ENCODE peak calls at places on chromosomes 3 and 15, in nine cellular contexts. Z, S, N, T, P, J, Y, M and B are unnamed samples.

GRCh38 chr3:10291641-10292040 is 1.1 kb downstream of the GHRL start:
- DNase-seq in T (no peak), Y (no peak), S (no peak), N (no peak), P (no peak), Z (no peak), J (no peak), M (no peak), B (no peak)

GRCh38 chr3:128491071-128491899 is 1.7 kb downstream of the GATA2 start:
- DNase-seq in M (no peak), T (peak), P (no peak), Z (no peak), N (no peak), Y (no peak), J (no peak), S (no peak), B (no peak)

GRCh38 chr3:124821356-124821755 is 65.8 kb downstream of the ITGB5 start:
- DNase-seq in J (no peak), M (no peak), N (no peak), Z (no peak), T (no peak), S (no peak), P (no peak), Y (no peak), B (no peak)

GRCh38 chr3:152404976-152405375 is 136.2 kb downstream of the MBNL1 start:
- DNase-seq in M (no peak), Y (no peak), N (no peak), J (no peak), P (no peak), Z (no peak), S (no peak), T (no peak), B (no peak)

GRCh38 chr15:99421172-99421656 is 144.6 kb upstream of the MEF2A start:
- DNase-seq in J (no peak), Y (no peak), N (peak), M (peak), S (no peak), Z (no peak), P (no peak), T (no peak), B (no peak)

GRCh38 chr15:70855764-70856163 is 1.8 kb upstream of the LARP6 start:
- DNase-seq in Z (no peak), M (no peak), J (no peak), P (no peak), T (no peak), N (peak), S (no peak), Y (no peak), B (no peak)

GRCh38 chr3:166560253-166560652 is 723.0 kb upstream of the BCHE start:
- DNase-seq in J (no peak), T (no peak), N (no peak), S (no peak), M (no peak), P (no peak), Z (no peak), Y (no peak), B (no peak)

GRCh38 chr3:135781026-135781815 is 184.3 kb upstream of the PPP2R3A start:
- DNase-seq in S (no peak), M (no peak), J (no peak), T (no peak), P (no peak), N (no peak), Y (no peak), Z (no peak), B (no peak)

GRCh38 chr3:136838641-136839555 is 20.0 kb downstream of the SLC35G2 start:
- DNase-seq in N (peak), J (no peak), P (no peak), T (no peak), Y (peak), M (no peak), Z (no peak), S (no peak), B (peak)

GRCh38 chr3:152511904-152512303 is 243.2 kb downstream of the MBNL1 start:
- DNase-seq in P (no peak), M (no peak), S (peak), Y (no peak), T (no peak), Z (no peak), N (no peak), J (no peak), B (no peak)

GRCh38 chr3:140250945-140251344 is 316.0 kb downstream of the CLSTN2 start:
- DNase-seq in P (no peak), J (no peak), M (no peak), Z (no peak), Y (no peak), N (no peak), S (no peak), T (no peak), B (no peak)
- TF ChIP-seq CTCF in P (no peak), J (no peak), M (no peak), Z (no peak), Y (no peak), N (no peak), S (no peak), T (no peak), B (no peak)

DNA sequence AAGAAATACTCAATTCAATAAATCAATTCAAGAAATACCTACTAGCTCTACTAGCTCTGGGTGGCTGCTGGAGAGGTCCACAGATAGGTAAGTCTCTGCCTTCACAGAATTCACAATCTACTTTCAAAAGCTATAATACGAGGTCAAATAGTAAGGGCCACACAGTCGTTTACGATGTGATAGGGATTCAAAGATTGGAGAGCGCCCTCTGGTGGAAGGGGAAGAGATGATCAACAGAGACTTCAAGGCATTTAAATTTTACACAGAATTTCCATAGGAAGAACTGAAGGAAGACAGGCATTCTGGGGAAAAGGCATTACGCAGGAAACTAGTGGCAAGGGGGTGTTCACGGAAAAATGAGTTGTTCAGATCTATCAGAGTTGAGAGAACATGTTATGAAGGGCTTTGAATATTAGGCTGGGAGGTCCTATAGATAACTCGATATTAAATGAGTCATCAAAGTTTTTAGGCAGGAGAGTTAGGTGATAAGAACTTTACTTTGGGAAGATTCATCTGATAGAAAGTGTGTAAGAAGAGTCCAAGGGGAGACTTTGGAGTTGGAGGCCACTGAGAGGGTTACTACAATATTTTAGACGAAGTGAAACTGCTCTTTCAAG is 128.8 kb downstream of the FRMD5 start:
- DNase-seq in M (peak), J (no peak), S (peak), N (peak), T (no peak), P (peak), Z (no peak), Y (peak), B (peak)
- TF ChIP-seq CTCF in M (peak), J (peak), S (peak), N (peak), T (no peak), P (peak), Z (peak), Y (peak), B (peak)

DNA sequence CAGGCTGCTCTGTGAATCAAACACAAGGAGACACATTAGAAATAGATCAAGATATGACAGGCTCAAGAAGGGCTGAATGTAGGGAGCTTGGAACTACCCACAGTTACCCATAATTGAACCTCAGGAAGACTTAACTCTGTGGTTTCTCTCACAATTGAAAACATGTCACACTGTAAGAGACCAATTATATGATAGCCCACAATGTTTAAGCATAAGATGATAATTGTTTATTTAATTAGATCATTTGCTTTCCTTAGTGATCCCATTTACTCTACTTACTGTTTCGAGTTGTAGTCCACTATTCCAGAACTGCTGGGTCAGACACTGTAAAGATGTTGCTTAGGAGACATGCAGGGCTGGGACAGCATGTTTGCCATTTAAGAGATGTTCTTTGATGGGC is 201.3 kb upstream of the RARB start:
- DNase-seq in T (no peak), N (no peak), S (no peak), Z (no peak), Y (no peak), M (no peak), P (no peak), J (no peak), B (no peak)
- TF ChIP-seq CTCF in T (no peak), N (no peak), S (no peak), Z (no peak), Y (no peak), M (no peak), P (no peak), J (no peak), B (no peak)

GRCh38 chr3:31704651-31705179 is 172.0 kb downstream of the STT3B start:
- DNase-seq in J (peak), P (peak), S (no peak), M (peak), N (peak), Z (peak), Y (peak), T (no peak), B (peak)
- TF ChIP-seq CTCF in J (no peak), P (no peak), S (no peak), M (no peak), N (no peak), Z (no peak), Y (no peak), T (no peak), B (no peak)

DNA sequence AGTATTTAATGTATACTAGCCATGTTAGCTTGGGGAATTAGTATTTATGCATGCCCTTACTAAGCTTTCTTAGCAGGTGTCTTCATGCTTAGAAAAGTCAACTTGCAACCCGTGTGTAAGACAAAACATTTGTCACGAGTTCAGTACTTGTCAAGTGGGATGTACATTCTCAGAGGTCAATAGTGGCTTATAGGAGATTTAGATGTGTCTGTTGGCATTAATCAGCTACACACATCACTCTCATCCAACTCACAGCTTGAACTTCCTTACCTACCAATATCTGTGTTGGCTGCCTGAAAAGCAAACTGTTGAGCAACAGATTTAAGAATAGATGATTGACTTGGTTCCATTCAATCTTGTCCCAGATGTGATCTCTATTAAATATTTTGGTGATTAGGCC is 109.5 kb downstream of the ROBO2 start:
- DNase-seq in J (no peak), P (no peak), Z (no peak), N (no peak), M (no peak), S (no peak), T (no peak), Y (no peak), B (no peak)
- TF ChIP-seq CTCF in J (no peak), P (no peak), Z (no peak), N (no peak), M (no peak), S (no peak), T (no peak), Y (no peak), B (no peak)

DNA sequence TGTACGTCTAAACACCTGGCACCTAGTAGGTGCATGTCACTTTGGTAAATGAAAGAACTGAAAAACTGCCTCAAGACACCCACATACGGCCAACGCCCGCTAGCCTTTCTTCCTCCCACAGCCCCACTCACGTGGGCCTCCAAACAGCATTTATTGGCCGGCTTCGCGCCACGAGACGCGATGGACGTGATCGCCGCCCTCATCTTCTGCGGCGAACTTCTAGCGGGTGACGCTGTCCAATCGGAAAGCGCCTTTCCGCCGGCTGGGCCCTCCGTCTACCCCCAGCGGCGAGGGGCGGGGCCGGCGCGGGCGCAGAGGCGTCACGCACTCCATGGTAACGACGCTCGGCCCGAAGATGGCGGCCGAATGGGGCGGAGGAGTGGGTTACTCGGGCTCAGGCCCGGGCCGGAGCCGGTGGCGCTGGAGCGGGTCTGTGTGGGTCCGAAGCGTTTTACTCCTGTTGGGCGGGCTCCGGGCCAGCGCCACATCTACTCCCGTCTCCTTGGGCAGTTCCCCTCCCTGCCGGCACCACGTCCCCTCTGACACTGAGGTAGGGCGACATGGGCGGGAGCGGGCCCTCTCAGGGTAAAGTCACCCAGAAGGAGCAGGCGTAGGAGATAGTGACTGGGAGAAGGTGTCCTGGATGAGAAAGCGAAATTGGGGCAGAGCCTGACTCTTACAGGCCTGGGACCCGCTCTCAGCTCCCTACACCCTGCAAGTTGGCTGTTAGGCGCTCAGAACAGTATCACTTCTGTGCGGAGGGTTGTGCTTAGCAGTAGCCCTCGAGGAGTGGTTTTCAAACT is at the start of gene LMLN:
- DNase-seq in T (peak), Z (peak), S (peak), Y (peak), P (peak), J (peak), M (peak), N (peak), B (peak)
- TF ChIP-seq CTCF in T (no peak), Z (no peak), S (no peak), Y (no peak), P (no peak), J (no peak), M (no peak), N (no peak), B (no peak)

GRCh38 chr3:119810018-119810435 is 28.1 kb downstream of the NR1I2 start:
- DNase-seq in J (peak), S (peak), P (no peak), Y (peak), T (no peak), Z (no peak), M (peak), N (peak), B (peak)
- TF ChIP-seq CTCF in J (no peak), S (peak), P (no peak), Y (peak), T (no peak), Z (peak), M (peak), N (no peak), B (no peak)

GRCh38 chr15:66275352-66275751 is 18.0 kb upstream of the DIS3L start:
- DNase-seq in Y (no peak), T (no peak), P (no peak), N (no peak), M (no peak), J (no peak), S (no peak), Z (no peak), B (no peak)
- TF ChIP-seq CTCF in Y (no peak), T (no peak), P (no peak), N (no peak), M (no peak), J (no peak), S (no peak), Z (no peak), B (no peak)

GRCh38 chr15:58517252-58517681 is 85.5 kb downstream of the LIPC start:
- DNase-seq in S (no peak), J (no peak), N (no peak), T (no peak), Z (no peak), M (peak), Y (no peak), P (peak), B (no peak)
- TF ChIP-seq CTCF in S (no peak), J (no peak), N (no peak), T (no peak), Z (no peak), M (peak), Y (no peak), P (no peak), B (no peak)